ENCODE peak calls at places on chromosome 14, in seven cellular contexts. One of them, this sample, is unnamed. For H3K9me3 and H3K4me1, the result is how much of the 10 kb centered on the place peaks cover.

GRCh38 chr14:85824526-85824925 is 294.6 kb downstream of the FLRT2 start:
- DNase-seq in tibial artery: no peak
- DNase-seq in mammary epithelial cell: no peak
- DNase-seq in aorta: no peak
- DNase-seq in IMR-90: no peak
- DNase-seq in heart left ventricle: no peak
- DNase-seq in transverse colon: no peak
- DNase-seq in this sample: no peak

GRCh38 chr14:20494935-20495766 is 10.2 kb upstream of the RNASE10 start:
- DNase-seq in mammary epithelial cell: peak
- DNase-seq in heart left ventricle: no peak
- DNase-seq in transverse colon: no peak
- DNase-seq in aorta: no peak
- DNase-seq in IMR-90: peak
- DNase-seq in tibial artery: no peak
- DNase-seq in this sample: no peak

GRCh38 chr14:70281938-70282337 is 77.5 kb downstream of the COX16 start:
- DNase-seq in IMR-90: no peak
- DNase-seq in transverse colon: no peak
- DNase-seq in heart left ventricle: no peak
- DNase-seq in tibial artery: no peak
- DNase-seq in mammary epithelial cell: no peak
- DNase-seq in aorta: no peak
- DNase-seq in this sample: no peak

GRCh38 chr14:91405241-91405721 is 12.3 kb downstream of the CCDC88C start:
- DNase-seq in IMR-90: no peak
- DNase-seq in transverse colon: no peak
- DNase-seq in heart left ventricle: no peak
- DNase-seq in mammary epithelial cell: no peak
- DNase-seq in aorta: no peak
- DNase-seq in tibial artery: no peak
- DNase-seq in this sample: no peak

GRCh38 chr14:54776361-54777001 is 126.1 kb downstream of the GCH1 start:
- DNase-seq in transverse colon: peak
- DNase-seq in mammary epithelial cell: peak
- DNase-seq in aorta: peak
- DNase-seq in heart left ventricle: peak
- DNase-seq in tibial artery: peak
- DNase-seq in IMR-90: peak
- DNase-seq in this sample: no peak

GRCh38 chr14:50559990-50560928 is at the start of gene ATL1:
- DNase-seq in heart left ventricle: peak
- DNase-seq in transverse colon: peak
- DNase-seq in IMR-90: peak
- DNase-seq in aorta: peak
- DNase-seq in mammary epithelial cell: peak
- DNase-seq in tibial artery: peak
- DNase-seq in this sample: peak

GRCh38 chr14:99350751-99351150 is 78.8 kb upstream of the BCL11B start:
- DNase-seq in IMR-90: no peak
- DNase-seq in transverse colon: no peak
- DNase-seq in mammary epithelial cell: no peak
- DNase-seq in tibial artery: no peak
- DNase-seq in heart left ventricle: no peak
- DNase-seq in aorta: peak
- DNase-seq in this sample: no peak

GRCh38 chr14:24843494-24843893 is 206.5 kb downstream of the STXBP6 start:
- DNase-seq in IMR-90: no peak
- DNase-seq in aorta: no peak
- DNase-seq in tibial artery: no peak
- DNase-seq in mammary epithelial cell: no peak
- DNase-seq in heart left ventricle: no peak
- DNase-seq in transverse colon: no peak
- DNase-seq in this sample: no peak

GRCh38 chr14:75513911-75514672 is 8.2 kb upstream of the BATF start:
- DNase-seq in tibial artery: no peak
- DNase-seq in transverse colon: no peak
- DNase-seq in mammary epithelial cell: no peak
- DNase-seq in heart left ventricle: no peak
- DNase-seq in IMR-90: no peak
- DNase-seq in aorta: no peak
- DNase-seq in this sample: no peak

GRCh38 chr14:67705211-67705610 is 3.5 kb downstream of the RDH12 start:
- DNase-seq in tibial artery: no peak
- DNase-seq in heart left ventricle: no peak
- DNase-seq in mammary epithelial cell: no peak
- DNase-seq in transverse colon: no peak
- DNase-seq in aorta: no peak
- DNase-seq in IMR-90: no peak
- DNase-seq in this sample: no peak

GRCh38 chr14:61380984-61381383 is 59.6 kb downstream of the PRKCH start:
- DNase-seq in IMR-90: no peak
- DNase-seq in mammary epithelial cell: no peak
- DNase-seq in heart left ventricle: no peak
- DNase-seq in aorta: no peak
- DNase-seq in transverse colon: no peak
- DNase-seq in tibial artery: no peak
- DNase-seq in this sample: no peak

GRCh38 chr14:60087664-60088063 is 4.1 kb upstream of the PCNX4 start:
- DNase-seq in tibial artery: no peak
- DNase-seq in transverse colon: no peak
- DNase-seq in heart left ventricle: no peak
- DNase-seq in aorta: no peak
- DNase-seq in IMR-90: no peak
- DNase-seq in mammary epithelial cell: no peak
- DNase-seq in this sample: no peak

GRCh38 chr14:34376868-34377267 is 85.2 kb downstream of the SPTSSA start:
- DNase-seq in IMR-90: no peak
- DNase-seq in tibial artery: no peak
- DNase-seq in transverse colon: no peak
- DNase-seq in aorta: no peak
- DNase-seq in heart left ventricle: no peak
- DNase-seq in mammary epithelial cell: no peak
- DNase-seq in this sample: no peak

GRCh38 chr14:37585971-37586759 is 8.9 kb downstream of the FOXA1 start:
- DNase-seq in IMR-90: no peak
- DNase-seq in mammary epithelial cell: no peak
- DNase-seq in heart left ventricle: no peak
- DNase-seq in tibial artery: no peak
- DNase-seq in transverse colon: no peak
- DNase-seq in aorta: no peak
- DNase-seq in this sample: no peak

GRCh38 chr14:95507701-95508103 is 8.7 kb downstream of the SYNE3 start:
- DNase-seq in mammary epithelial cell: peak
- DNase-seq in aorta: no peak
- DNase-seq in IMR-90: peak
- DNase-seq in transverse colon: no peak
- DNase-seq in tibial artery: peak
- DNase-seq in heart left ventricle: no peak
- DNase-seq in this sample: no peak

GRCh38 chr14:83463500-83464098 is 1929.9 kb upstream of the SEL1L start:
- DNase-seq in aorta: no peak
- DNase-seq in heart left ventricle: no peak
- DNase-seq in tibial artery: peak
- DNase-seq in transverse colon: no peak
- DNase-seq in IMR-90: peak
- DNase-seq in mammary epithelial cell: peak
- DNase-seq in this sample: peak

GRCh38 chr14:101426466-101426865 is 134.8 kb upstream of the DIO3 start:
- DNase-seq in tibial artery: no peak
- DNase-seq in transverse colon: no peak
- DNase-seq in aorta: no peak
- DNase-seq in IMR-90: no peak
- DNase-seq in heart left ventricle: no peak
- DNase-seq in mammary epithelial cell: no peak
- DNase-seq in this sample: no peak

GRCh38 chr14:58572092-58572853 is 65.5 kb upstream of the DACT1 start:
- DNase-seq in mammary epithelial cell: peak
- DNase-seq in IMR-90: peak
- DNase-seq in heart left ventricle: no peak
- DNase-seq in tibial artery: no peak
- DNase-seq in transverse colon: no peak
- DNase-seq in aorta: no peak
- DNase-seq in this sample: no peak

GRCh38 chr14:33859306-33859705 is 91.6 kb downstream of the EGLN3 start:
- DNase-seq in aorta: no peak
- DNase-seq in tibial artery: no peak
- DNase-seq in heart left ventricle: no peak
- DNase-seq in transverse colon: no peak
- DNase-seq in mammary epithelial cell: no peak
- DNase-seq in IMR-90: no peak
- DNase-seq in this sample: no peak

GRCh38 chr14:61186793-61187641 is 94.1 kb downstream of the TMEM30B start:
- DNase-seq in tibial artery: no peak
- DNase-seq in transverse colon: no peak
- DNase-seq in heart left ventricle: no peak
- DNase-seq in mammary epithelial cell: no peak
- DNase-seq in IMR-90: no peak
- DNase-seq in aorta: no peak
- DNase-seq in this sample: no peak

GRCh38 chr14:77052281-77053044 is 24.0 kb upstream of the IRF2BPL start:
- DNase-seq in IMR-90: no peak
- DNase-seq in transverse colon: no peak
- DNase-seq in tibial artery: no peak
- DNase-seq in heart left ventricle: no peak
- DNase-seq in aorta: peak
- DNase-seq in mammary epithelial cell: no peak
- DNase-seq in this sample: no peak

GRCh38 chr14:105927661-105928060 is 401.3 kb downstream of the TMEM121 start:
- DNase-seq in transverse colon: peak
- DNase-seq in aorta: peak
- DNase-seq in tibial artery: no peak
- DNase-seq in mammary epithelial cell: no peak
- DNase-seq in IMR-90: no peak
- DNase-seq in heart left ventricle: no peak
- DNase-seq in this sample: no peak
- H3K9me3 ChIP-seq in transverse colon: under half
- H3K9me3 ChIP-seq in aorta: under half
- H3K9me3 ChIP-seq in tibial artery: under half
- H3K9me3 ChIP-seq in mammary epithelial cell: under half
- H3K9me3 ChIP-seq in IMR-90: under half
- H3K9me3 ChIP-seq in heart left ventricle: under half
- H3K9me3 ChIP-seq in this sample: under half

DNA sequence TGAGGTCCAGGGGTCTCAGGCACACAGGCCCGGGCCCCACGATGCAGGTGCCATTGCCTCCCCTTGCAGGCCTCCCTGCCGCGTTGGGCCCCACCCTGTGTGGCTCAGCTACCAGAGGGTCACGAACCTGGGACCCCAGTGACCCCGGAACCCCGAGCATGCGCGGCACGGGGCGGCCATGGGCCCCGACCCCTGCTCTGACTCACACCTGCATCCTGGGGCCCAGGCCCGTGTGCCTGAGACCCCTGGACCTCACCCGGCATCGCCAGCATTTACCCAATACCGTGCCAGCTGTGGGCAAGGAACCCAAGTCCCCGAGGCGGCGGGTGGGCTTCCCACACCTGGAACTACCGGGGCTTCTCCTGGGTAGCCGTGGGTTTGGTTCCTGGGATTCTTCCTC is 25.2 kb downstream of the KIF26A start:
- DNase-seq in tibial artery: no peak
- DNase-seq in heart left ventricle: no peak
- DNase-seq in transverse colon: no peak
- DNase-seq in IMR-90: no peak
- DNase-seq in aorta: no peak
- DNase-seq in mammary epithelial cell: no peak
- DNase-seq in this sample: no peak
- H3K4me1 ChIP-seq in tibial artery: under half
- H3K4me1 ChIP-seq in heart left ventricle: under half
- H3K4me1 ChIP-seq in transverse colon: under half
- H3K4me1 ChIP-seq in IMR-90: under half
- H3K4me1 ChIP-seq in aorta: under half
- H3K4me1 ChIP-seq in mammary epithelial cell: under half
- H3K4me1 ChIP-seq in this sample: under half

DNA sequence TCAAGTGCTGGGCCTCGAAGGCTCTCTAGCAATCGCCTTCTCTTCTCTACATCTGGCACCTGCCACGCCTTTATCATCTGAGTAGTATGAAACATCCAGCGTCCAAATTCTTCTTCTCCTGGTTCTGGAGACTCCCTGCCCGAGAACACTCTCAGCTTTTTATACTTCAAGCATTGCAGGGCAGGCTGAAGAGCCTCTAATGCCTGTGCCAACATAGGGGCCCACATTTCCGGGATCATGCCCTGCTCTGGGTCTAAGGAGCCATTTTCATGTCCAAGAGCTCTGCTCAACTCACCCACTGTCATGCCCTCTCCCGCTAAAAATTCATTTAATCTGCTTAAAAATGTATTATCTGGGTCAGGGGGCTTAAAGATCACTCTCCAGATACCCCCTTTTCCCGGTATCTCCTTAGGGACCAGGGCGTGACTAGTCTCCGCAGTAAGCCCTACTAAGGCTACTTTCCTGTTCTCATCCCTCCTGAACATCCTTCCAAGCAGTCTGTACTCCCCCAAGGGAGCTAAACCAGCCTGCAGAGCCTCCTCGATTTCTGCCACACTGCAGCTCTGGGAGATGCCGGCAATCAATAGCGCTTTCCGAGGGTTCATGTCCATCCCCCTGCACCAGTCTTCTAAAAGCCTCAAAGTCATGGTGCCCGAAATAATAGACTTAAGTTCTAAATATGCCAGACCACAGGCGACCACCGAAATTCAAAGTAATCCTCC is 940 bp downstream of the MOAP1 start:
- DNase-seq in transverse colon: peak
- DNase-seq in tibial artery: no peak
- DNase-seq in IMR-90: no peak
- DNase-seq in heart left ventricle: no peak
- DNase-seq in aorta: no peak
- DNase-seq in mammary epithelial cell: no peak
- DNase-seq in this sample: no peak
- H3K9me3 ChIP-seq in transverse colon: under half
- H3K9me3 ChIP-seq in tibial artery: under half
- H3K9me3 ChIP-seq in IMR-90: under half
- H3K9me3 ChIP-seq in heart left ventricle: under half
- H3K9me3 ChIP-seq in aorta: under half
- H3K9me3 ChIP-seq in mammary epithelial cell: under half
- H3K9me3 ChIP-seq in this sample: under half

DNA sequence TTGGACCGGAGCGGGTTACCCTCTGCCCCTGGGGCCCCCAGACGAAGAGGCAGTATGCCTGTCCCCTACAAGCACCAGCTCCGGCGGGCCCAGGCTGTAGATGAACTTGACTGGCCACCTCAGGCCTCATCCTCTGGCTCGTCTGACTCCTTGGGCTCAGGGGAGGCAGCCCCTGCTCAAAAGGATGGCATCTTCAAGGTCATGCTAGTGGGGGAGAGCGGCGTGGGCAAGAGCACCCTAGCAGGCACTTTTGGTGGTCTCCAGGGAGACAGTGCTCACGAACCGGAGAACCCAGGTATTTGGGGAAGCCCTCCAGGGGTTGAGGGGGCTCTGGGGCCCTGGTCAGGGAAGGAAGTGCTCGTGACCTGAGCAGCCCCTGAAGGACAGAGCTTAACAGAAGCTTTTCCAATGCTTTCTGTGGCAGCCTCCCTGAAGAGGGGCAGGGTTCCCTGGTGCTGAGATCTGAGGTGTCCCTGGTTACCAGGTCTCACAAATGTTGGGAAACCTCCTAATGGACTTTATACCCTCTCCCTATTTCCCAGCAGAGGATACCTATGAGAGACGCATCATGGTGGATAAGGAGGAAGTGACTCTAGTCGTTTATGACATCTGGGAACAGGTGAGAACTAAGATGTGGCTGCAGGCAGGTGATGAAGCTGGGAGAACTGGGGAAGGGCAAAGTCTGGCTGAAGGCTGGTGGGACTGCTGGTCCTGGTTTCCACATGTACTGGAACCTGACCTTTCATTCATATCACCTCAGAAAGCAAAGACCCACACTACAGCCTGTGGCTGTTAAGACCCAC is 1.9 kb downstream of the REM2 start:
- DNase-seq in transverse colon: no peak
- DNase-seq in tibial artery: no peak
- DNase-seq in heart left ventricle: no peak
- DNase-seq in mammary epithelial cell: no peak
- DNase-seq in aorta: peak
- DNase-seq in IMR-90: no peak
- DNase-seq in this sample: no peak
- H3K4me1 ChIP-seq in transverse colon: under half
- H3K4me1 ChIP-seq in tibial artery: under half
- H3K4me1 ChIP-seq in heart left ventricle: under half
- H3K4me1 ChIP-seq in mammary epithelial cell: under half
- H3K4me1 ChIP-seq in aorta: under half
- H3K4me1 ChIP-seq in IMR-90: under half
- H3K4me1 ChIP-seq in this sample: under half

This sample was measured in iPS DF 6.9.